ENCODE peak calls at places on chromosome 19, in five cellular contexts. One of them, this sample, is unnamed.

GRCh38 chr19:10929402-10929794 is 787 bp downstream of the TIMM29 start:
- DNase-seq in stimulated activated CD8-positive, alpha-beta memory T cell treated with anti-CD3 and anti-CD28 coated beads, Interleukin-7, amount 100 ng/mL, for 1 hour: no peak
- DNase-seq in endothelial cell of umbilical vein: no peak
- DNase-seq in effector CD4-positive, alpha-beta T cell: no peak
- DNase-seq in Kasumi-1: no peak
- DNase-seq in this sample: no peak

GRCh38 chr19:10655457-10656312 is 1.5 kb downstream of the ILF3 start:
- DNase-seq in stimulated activated CD8-positive, alpha-beta memory T cell treated with anti-CD3 and anti-CD28 coated beads, Interleukin-7, amount 100 ng/mL, for 1 hour: no peak
- DNase-seq in endothelial cell of umbilical vein: peak
- DNase-seq in effector CD4-positive, alpha-beta T cell: no peak
- DNase-seq in Kasumi-1: peak
- DNase-seq in this sample: no peak

GRCh38 chr19:43789029-43789428 is 8.3 kb upstream of the KCNN4 start:
- DNase-seq in stimulated activated CD8-positive, alpha-beta memory T cell treated with anti-CD3 and anti-CD28 coated beads, Interleukin-7, amount 100 ng/mL, for 1 hour: no peak
- DNase-seq in endothelial cell of umbilical vein: peak
- DNase-seq in effector CD4-positive, alpha-beta T cell: no peak
- DNase-seq in Kasumi-1: peak
- DNase-seq in this sample: no peak

GRCh38 chr19:56637976-56638555 is 4.9 kb upstream of the SMIM17 start:
- DNase-seq in stimulated activated CD8-positive, alpha-beta memory T cell treated with anti-CD3 and anti-CD28 coated beads, Interleukin-7, amount 100 ng/mL, for 1 hour: no peak
- DNase-seq in endothelial cell of umbilical vein: peak
- DNase-seq in effector CD4-positive, alpha-beta T cell: no peak
- DNase-seq in Kasumi-1: peak
- DNase-seq in this sample: no peak

GRCh38 chr19:482186-483041 is 13.9 kb upstream of the MADCAM1 start:
- DNase-seq in stimulated activated CD8-positive, alpha-beta memory T cell treated with anti-CD3 and anti-CD28 coated beads, Interleukin-7, amount 100 ng/mL, for 1 hour: no peak
- DNase-seq in endothelial cell of umbilical vein: no peak
- DNase-seq in effector CD4-positive, alpha-beta T cell: no peak
- DNase-seq in Kasumi-1: peak
- DNase-seq in this sample: no peak

GRCh38 chr19:47107201-47107952 is 6.2 kb downstream of the ZC3H4 start:
- DNase-seq in stimulated activated CD8-positive, alpha-beta memory T cell treated with anti-CD3 and anti-CD28 coated beads, Interleukin-7, amount 100 ng/mL, for 1 hour: no peak
- DNase-seq in endothelial cell of umbilical vein: peak
- DNase-seq in effector CD4-positive, alpha-beta T cell: peak
- DNase-seq in Kasumi-1: no peak
- DNase-seq in this sample: peak

GRCh38 chr19:1590641-1591397 is 1.8 kb downstream of the MBD3 start:
- DNase-seq in stimulated activated CD8-positive, alpha-beta memory T cell treated with anti-CD3 and anti-CD28 coated beads, Interleukin-7, amount 100 ng/mL, for 1 hour: no peak
- DNase-seq in endothelial cell of umbilical vein: peak
- DNase-seq in effector CD4-positive, alpha-beta T cell: no peak
- DNase-seq in Kasumi-1: peak
- DNase-seq in this sample: no peak

GRCh38 chr19:29293736-29294342 is 80.9 kb upstream of the UQCRFS1 start:
- DNase-seq in stimulated activated CD8-positive, alpha-beta memory T cell treated with anti-CD3 and anti-CD28 coated beads, Interleukin-7, amount 100 ng/mL, for 1 hour: no peak
- DNase-seq in endothelial cell of umbilical vein: no peak
- DNase-seq in effector CD4-positive, alpha-beta T cell: no peak
- DNase-seq in Kasumi-1: no peak
- DNase-seq in this sample: no peak

GRCh38 chr19:15123900-15124299 is 16.7 kb downstream of the SYDE1 start:
- DNase-seq in stimulated activated CD8-positive, alpha-beta memory T cell treated with anti-CD3 and anti-CD28 coated beads, Interleukin-7, amount 100 ng/mL, for 1 hour: no peak
- DNase-seq in endothelial cell of umbilical vein: no peak
- DNase-seq in effector CD4-positive, alpha-beta T cell: no peak
- DNase-seq in Kasumi-1: no peak
- DNase-seq in this sample: no peak

GRCh38 chr19:33641261-33641660 is 19.5 kb downstream of the CHST8 start:
- DNase-seq in stimulated activated CD8-positive, alpha-beta memory T cell treated with anti-CD3 and anti-CD28 coated beads, Interleukin-7, amount 100 ng/mL, for 1 hour: no peak
- DNase-seq in endothelial cell of umbilical vein: no peak
- DNase-seq in effector CD4-positive, alpha-beta T cell: no peak
- DNase-seq in Kasumi-1: no peak
- DNase-seq in this sample: no peak

GRCh38 chr19:54893406-54893805 is 12.5 kb upstream of the NCR1 start:
- DNase-seq in stimulated activated CD8-positive, alpha-beta memory T cell treated with anti-CD3 and anti-CD28 coated beads, Interleukin-7, amount 100 ng/mL, for 1 hour: no peak
- DNase-seq in endothelial cell of umbilical vein: no peak
- DNase-seq in effector CD4-positive, alpha-beta T cell: no peak
- DNase-seq in Kasumi-1: no peak
- DNase-seq in this sample: no peak

GRCh38 chr19:34265221-34265650 is 10.9 kb downstream of the GARRE1 start:
- DNase-seq in stimulated activated CD8-positive, alpha-beta memory T cell treated with anti-CD3 and anti-CD28 coated beads, Interleukin-7, amount 100 ng/mL, for 1 hour: no peak
- DNase-seq in endothelial cell of umbilical vein: peak
- DNase-seq in effector CD4-positive, alpha-beta T cell: no peak
- DNase-seq in Kasumi-1: no peak
- DNase-seq in this sample: no peak

GRCh38 chr19:51359294-51359693 is 6.9 kb downstream of the ETFB start:
- DNase-seq in stimulated activated CD8-positive, alpha-beta memory T cell treated with anti-CD3 and anti-CD28 coated beads, Interleukin-7, amount 100 ng/mL, for 1 hour: no peak
- DNase-seq in endothelial cell of umbilical vein: no peak
- DNase-seq in effector CD4-positive, alpha-beta T cell: no peak
- DNase-seq in Kasumi-1: no peak
- DNase-seq in this sample: no peak

GRCh38 chr19:39409886-39410619 is 2.4 kb upstream of the PLEKHG2 start:
- DNase-seq in stimulated activated CD8-positive, alpha-beta memory T cell treated with anti-CD3 and anti-CD28 coated beads, Interleukin-7, amount 100 ng/mL, for 1 hour: no peak
- DNase-seq in endothelial cell of umbilical vein: peak
- DNase-seq in effector CD4-positive, alpha-beta T cell: peak
- DNase-seq in Kasumi-1: peak
- DNase-seq in this sample: peak

GRCh38 chr19:14565765-14566711 is 5.8 kb downstream of the NDUFB7 start:
- DNase-seq in stimulated activated CD8-positive, alpha-beta memory T cell treated with anti-CD3 and anti-CD28 coated beads, Interleukin-7, amount 100 ng/mL, for 1 hour: no peak
- DNase-seq in endothelial cell of umbilical vein: no peak
- DNase-seq in effector CD4-positive, alpha-beta T cell: no peak
- DNase-seq in Kasumi-1: no peak
- DNase-seq in this sample: no peak

GRCh38 chr19:43126720-43127119 is 44.2 kb upstream of the PSG2 start:
- DNase-seq in stimulated activated CD8-positive, alpha-beta memory T cell treated with anti-CD3 and anti-CD28 coated beads, Interleukin-7, amount 100 ng/mL, for 1 hour: no peak
- DNase-seq in endothelial cell of umbilical vein: no peak
- DNase-seq in effector CD4-positive, alpha-beta T cell: no peak
- DNase-seq in Kasumi-1: no peak
- DNase-seq in this sample: no peak

GRCh38 chr19:2550431-2551171 is 74.7 kb downstream of the GADD45B start:
- DNase-seq in stimulated activated CD8-positive, alpha-beta memory T cell treated with anti-CD3 and anti-CD28 coated beads, Interleukin-7, amount 100 ng/mL, for 1 hour: no peak
- DNase-seq in endothelial cell of umbilical vein: no peak
- DNase-seq in effector CD4-positive, alpha-beta T cell: no peak
- DNase-seq in Kasumi-1: no peak
- DNase-seq in this sample: no peak

GRCh38 chr19:24074720-24075119 is 12.3 kb upstream of the ZNF254 start:
- DNase-seq in stimulated activated CD8-positive, alpha-beta memory T cell treated with anti-CD3 and anti-CD28 coated beads, Interleukin-7, amount 100 ng/mL, for 1 hour: no peak
- DNase-seq in endothelial cell of umbilical vein: no peak
- DNase-seq in effector CD4-positive, alpha-beta T cell: no peak
- DNase-seq in Kasumi-1: no peak
- DNase-seq in this sample: no peak

GRCh38 chr19:50794074-50794777 is 4.0 kb downstream of the ACP4 start:
- DNase-seq in stimulated activated CD8-positive, alpha-beta memory T cell treated with anti-CD3 and anti-CD28 coated beads, Interleukin-7, amount 100 ng/mL, for 1 hour: no peak
- DNase-seq in endothelial cell of umbilical vein: no peak
- DNase-seq in effector CD4-positive, alpha-beta T cell: no peak
- DNase-seq in Kasumi-1: peak
- DNase-seq in this sample: no peak

GRCh38 chr19:34228347-34228746 is 26.0 kb upstream of the GARRE1 start:
- DNase-seq in stimulated activated CD8-positive, alpha-beta memory T cell treated with anti-CD3 and anti-CD28 coated beads, Interleukin-7, amount 100 ng/mL, for 1 hour: no peak
- DNase-seq in endothelial cell of umbilical vein: no peak
- DNase-seq in effector CD4-positive, alpha-beta T cell: no peak
- DNase-seq in Kasumi-1: no peak
- DNase-seq in this sample: no peak

GRCh38 chr19:57280913-57281425 is 684 bp downstream of the ZNF460 start:
- DNase-seq in stimulated activated CD8-positive, alpha-beta memory T cell treated with anti-CD3 and anti-CD28 coated beads, Interleukin-7, amount 100 ng/mL, for 1 hour: no peak
- DNase-seq in endothelial cell of umbilical vein: no peak
- DNase-seq in effector CD4-positive, alpha-beta T cell: peak
- DNase-seq in Kasumi-1: peak
- DNase-seq in this sample: peak

GRCh38 chr19:6713773-6714692 is 6.4 kb downstream of the C3 start:
- DNase-seq in stimulated activated CD8-positive, alpha-beta memory T cell treated with anti-CD3 and anti-CD28 coated beads, Interleukin-7, amount 100 ng/mL, for 1 hour: no peak
- DNase-seq in endothelial cell of umbilical vein: no peak
- DNase-seq in effector CD4-positive, alpha-beta T cell: no peak
- DNase-seq in Kasumi-1: no peak
- DNase-seq in this sample: no peak

This sample was measured in activated T-helper 1 cell treated with anti-CD3 and anti-CD28 coated beads, Interleukin-12 subunit alpha, Interleukin-12 subunit beta, Interleukin-2, Interleukin-4 antibody, amounts not matched to agents 30 ng/mL and 10 ng/mL and 1 ng/mL, durations not matched to agents 14 hours and 24 hours and 36 hours.